ENCODE peak calls at places on chromosomes 7 and 10, in nine cellular contexts. One of them, this sample, is unnamed.

GRCh38 chr10:49761789-49762565 is at the start of gene OGDHL:
- DNase-seq in IMR-90: peak; percentile 19
- DNase-seq in adrenal gland: peak; percentile 49
- DNase-seq in spleen: peak; percentile 81
- DNase-seq in tibial nerve: no peak
- DNase-seq in lower leg skin: no peak
- DNase-seq in stomach: peak; percentile 46
- DNase-seq in sigmoid colon: no peak
- DNase-seq in A549: peak; percentile 33
- DNase-seq in this sample: peak; percentile 61

GRCh38 chr7:140219672-140220520 is 43.1 kb upstream of the KDM7A start:
- DNase-seq in stomach: no peak
- DNase-seq in A549: no peak
- DNase-seq in adrenal gland: no peak
- DNase-seq in sigmoid colon: no peak
- DNase-seq in tibial nerve: no peak
- DNase-seq in IMR-90: no peak
- DNase-seq in spleen: no peak
- DNase-seq in lower leg skin: no peak
- DNase-seq in this sample: no peak

GRCh38 chr7:108235451-108236061 is 105.4 kb upstream of the LAMB4 start:
- DNase-seq in spleen: no peak
- DNase-seq in A549: peak; percentile 70
- DNase-seq in stomach: no peak
- DNase-seq in lower leg skin: no peak
- DNase-seq in sigmoid colon: no peak
- DNase-seq in IMR-90: peak; percentile 43
- DNase-seq in adrenal gland: no peak
- DNase-seq in tibial nerve: no peak
- DNase-seq in this sample: no peak

GRCh38 chr7:23476286-23477169 is 6.2 kb upstream of the IGF2BP3 start:
- DNase-seq in IMR-90: no peak
- DNase-seq in tibial nerve: no peak
- DNase-seq in stomach: no peak
- DNase-seq in sigmoid colon: no peak
- DNase-seq in spleen: no peak
- DNase-seq in lower leg skin: no peak
- DNase-seq in adrenal gland: no peak
- DNase-seq in A549: no peak
- DNase-seq in this sample: no peak

GRCh38 chr7:36228039-36228438 is 75.0 kb downstream of the EEPD1 start:
- DNase-seq in stomach: no peak
- DNase-seq in IMR-90: no peak
- DNase-seq in tibial nerve: no peak
- DNase-seq in sigmoid colon: no peak
- DNase-seq in lower leg skin: no peak
- DNase-seq in spleen: no peak
- DNase-seq in A549: peak; percentile 47
- DNase-seq in adrenal gland: no peak
- DNase-seq in this sample: no peak

GRCh38 chr7:43691611-43692010 is 37.7 kb downstream of the COA1 start:
- DNase-seq in tibial nerve: no peak
- DNase-seq in lower leg skin: no peak
- DNase-seq in stomach: no peak
- DNase-seq in adrenal gland: no peak
- DNase-seq in IMR-90: no peak
- DNase-seq in A549: no peak
- DNase-seq in spleen: no peak
- DNase-seq in sigmoid colon: no peak
- DNase-seq in this sample: no peak

GRCh38 chr10:13834581-13835286 is 248.0 kb downstream of the PRPF18 start:
- DNase-seq in IMR-90: peak; percentile 52
- DNase-seq in lower leg skin: peak; percentile 34
- DNase-seq in stomach: peak; percentile 60
- DNase-seq in adrenal gland: peak; percentile 44
- DNase-seq in spleen: no peak
- DNase-seq in A549: no peak
- DNase-seq in sigmoid colon: peak; percentile 56
- DNase-seq in tibial nerve: peak; percentile 49
- DNase-seq in this sample: no peak

GRCh38 chr7:25671087-25671486 is 442.8 kb upstream of the NPVF start:
- DNase-seq in sigmoid colon: no peak
- DNase-seq in adrenal gland: peak; percentile 29
- DNase-seq in lower leg skin: no peak
- DNase-seq in spleen: no peak
- DNase-seq in A549: no peak
- DNase-seq in stomach: no peak
- DNase-seq in IMR-90: no peak
- DNase-seq in tibial nerve: no peak
- DNase-seq in this sample: no peak

GRCh38 chr10:44413416-44413815 is 28.5 kb upstream of the CXCL12 start:
- DNase-seq in lower leg skin: no peak
- DNase-seq in IMR-90: no peak
- DNase-seq in adrenal gland: peak; percentile 33
- DNase-seq in stomach: no peak
- DNase-seq in spleen: no peak
- DNase-seq in sigmoid colon: no peak
- DNase-seq in tibial nerve: no peak
- DNase-seq in A549: no peak
- DNase-seq in this sample: no peak

GRCh38 chr10:94423627-94424026 is 21.3 kb downstream of the TBC1D12 start:
- DNase-seq in tibial nerve: no peak
- DNase-seq in IMR-90: peak; percentile 75
- DNase-seq in stomach: no peak
- DNase-seq in sigmoid colon: no peak
- DNase-seq in spleen: no peak
- DNase-seq in adrenal gland: no peak
- DNase-seq in lower leg skin: no peak
- DNase-seq in A549: no peak
- DNase-seq in this sample: no peak

GRCh38 chr10:114477285-114477684 is 73.0 kb upstream of the AFAP1L2 start:
- DNase-seq in stomach: no peak
- DNase-seq in IMR-90: no peak
- DNase-seq in sigmoid colon: peak; percentile 91
- DNase-seq in spleen: no peak
- DNase-seq in tibial nerve: peak; percentile 85
- DNase-seq in lower leg skin: peak; percentile 79
- DNase-seq in adrenal gland: no peak
- DNase-seq in A549: no peak
- DNase-seq in this sample: no peak
- TF ChIP-seq POLR2A in stomach: no peak
- TF ChIP-seq POLR2A in IMR-90: no peak
- TF ChIP-seq POLR2A in sigmoid colon: no peak
- TF ChIP-seq POLR2A in spleen: no peak
- TF ChIP-seq POLR2A in tibial nerve: peak; percentile 53
- TF ChIP-seq POLR2A in lower leg skin: no peak
- TF ChIP-seq POLR2A in adrenal gland: no peak
- TF ChIP-seq POLR2A in A549: no peak
- TF ChIP-seq POLR2A in this sample: no peak

GRCh38 chr7:142948603-142949002 is 9.3 kb downstream of the LLCFC1 start:
- DNase-seq in IMR-90: no peak
- DNase-seq in lower leg skin: no peak
- DNase-seq in spleen: no peak
- DNase-seq in stomach: no peak
- DNase-seq in adrenal gland: no peak
- DNase-seq in tibial nerve: no peak
- DNase-seq in A549: no peak
- DNase-seq in sigmoid colon: no peak
- DNase-seq in this sample: no peak

GRCh38 chr7:142943706-142944268 is 4.5 kb downstream of the LLCFC1 start:
- DNase-seq in tibial nerve: no peak
- DNase-seq in sigmoid colon: no peak
- DNase-seq in adrenal gland: no peak
- DNase-seq in lower leg skin: peak; percentile 72
- DNase-seq in A549: no peak
- DNase-seq in stomach: no peak
- DNase-seq in spleen: no peak
- DNase-seq in IMR-90: no peak
- DNase-seq in this sample: no peak

GRCh38 chr7:142942746-142943145 is 3.5 kb downstream of the LLCFC1 start:
- DNase-seq in stomach: no peak
- DNase-seq in adrenal gland: no peak
- DNase-seq in IMR-90: no peak
- DNase-seq in spleen: no peak
- DNase-seq in tibial nerve: no peak
- DNase-seq in sigmoid colon: no peak
- DNase-seq in lower leg skin: no peak
- DNase-seq in A549: no peak
- DNase-seq in this sample: no peak

GRCh38 chr7:142941541-142941940 is 2.3 kb downstream of the LLCFC1 start:
- DNase-seq in adrenal gland: no peak
- DNase-seq in tibial nerve: no peak
- DNase-seq in lower leg skin: no peak
- DNase-seq in A549: no peak
- DNase-seq in spleen: no peak
- DNase-seq in IMR-90: no peak
- DNase-seq in stomach: no peak
- DNase-seq in sigmoid colon: no peak
- DNase-seq in this sample: no peak

GRCh38 chr7:142945001-142945400 is 5.7 kb downstream of the LLCFC1 start:
- DNase-seq in spleen: no peak
- DNase-seq in A549: no peak
- DNase-seq in tibial nerve: no peak
- DNase-seq in lower leg skin: no peak
- DNase-seq in sigmoid colon: no peak
- DNase-seq in IMR-90: no peak
- DNase-seq in stomach: no peak
- DNase-seq in adrenal gland: no peak
- DNase-seq in this sample: no peak
- TF ChIP-seq POLR2A in spleen: no peak
- TF ChIP-seq POLR2A in A549: no peak
- TF ChIP-seq POLR2A in tibial nerve: no peak
- TF ChIP-seq POLR2A in lower leg skin: no peak
- TF ChIP-seq POLR2A in sigmoid colon: no peak
- TF ChIP-seq POLR2A in IMR-90: no peak
- TF ChIP-seq POLR2A in stomach: no peak
- TF ChIP-seq POLR2A in adrenal gland: no peak
- TF ChIP-seq POLR2A in this sample: no peak

GRCh38 chr7:158846304-158846703 is 10.1 kb upstream of the DYNC2I1 start:
- DNase-seq in lower leg skin: no peak
- DNase-seq in spleen: no peak
- DNase-seq in sigmoid colon: no peak
- DNase-seq in IMR-90: no peak
- DNase-seq in A549: no peak
- DNase-seq in adrenal gland: no peak
- DNase-seq in tibial nerve: no peak
- DNase-seq in stomach: no peak
- DNase-seq in this sample: no peak

GRCh38 chr7:158850390-158851174 is 5.8 kb upstream of the DYNC2I1 start:
- DNase-seq in tibial nerve: no peak
- DNase-seq in adrenal gland: no peak
- DNase-seq in lower leg skin: no peak
- DNase-seq in IMR-90: no peak
- DNase-seq in sigmoid colon: no peak
- DNase-seq in spleen: no peak
- DNase-seq in A549: no peak
- DNase-seq in stomach: no peak
- DNase-seq in this sample: no peak

GRCh38 chr7:158847451-158847866 is 8.9 kb upstream of the DYNC2I1 start:
- DNase-seq in A549: no peak
- DNase-seq in adrenal gland: no peak
- DNase-seq in sigmoid colon: peak; percentile 51
- DNase-seq in tibial nerve: no peak
- DNase-seq in IMR-90: no peak
- DNase-seq in stomach: no peak
- DNase-seq in spleen: no peak
- DNase-seq in lower leg skin: no peak
- DNase-seq in this sample: no peak

GRCh38 chr7:158854681-158855081 is 1.7 kb upstream of the DYNC2I1 start:
- DNase-seq in A549: no peak
- DNase-seq in spleen: no peak
- DNase-seq in tibial nerve: no peak
- DNase-seq in IMR-90: no peak
- DNase-seq in adrenal gland: no peak
- DNase-seq in sigmoid colon: peak; percentile 47
- DNase-seq in lower leg skin: no peak
- DNase-seq in stomach: no peak
- DNase-seq in this sample: no peak

DNA sequence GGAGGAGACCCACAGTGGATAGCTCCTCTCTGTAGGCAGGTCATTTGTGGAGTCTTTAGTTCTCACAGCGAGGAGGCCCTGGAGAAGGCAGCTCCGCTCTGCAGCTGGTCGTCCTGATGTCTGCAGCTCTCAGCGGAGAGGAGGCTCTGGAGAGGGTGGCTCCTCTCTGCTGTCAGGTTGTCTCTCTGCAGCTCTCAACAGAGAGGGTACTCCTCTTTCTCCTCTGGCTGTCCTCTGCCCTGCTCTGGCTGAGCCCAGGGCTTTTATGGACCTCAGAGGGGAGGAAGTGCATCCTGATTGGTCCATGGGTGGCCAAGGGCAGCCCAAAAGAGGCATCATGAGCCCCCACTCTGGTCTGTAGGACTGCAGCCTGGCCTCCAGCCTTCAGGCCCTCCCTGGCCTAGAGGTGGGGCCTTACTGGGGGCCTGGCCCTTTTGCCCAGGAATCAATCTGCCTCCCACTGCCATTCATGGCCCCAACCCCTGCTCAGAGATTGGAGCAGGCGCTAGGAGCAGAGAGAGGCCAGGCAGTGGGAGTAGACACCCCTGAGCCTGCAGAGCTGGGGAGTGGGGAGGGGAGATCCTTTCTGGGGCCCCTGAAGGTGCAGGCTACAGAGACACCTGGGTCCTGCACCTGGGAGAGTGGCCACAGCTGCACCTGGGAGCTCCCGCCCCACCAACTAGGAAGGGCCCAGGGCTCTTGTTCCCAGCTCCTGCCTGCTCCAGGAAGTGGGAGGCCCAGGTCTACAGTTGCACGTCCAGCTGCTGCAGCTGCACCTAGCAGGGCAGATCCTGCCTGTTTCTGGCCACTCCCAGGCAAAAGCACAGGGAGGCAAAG is 6.6 kb upstream of the DYNC2I1 start:
- DNase-seq in lower leg skin: no peak
- DNase-seq in tibial nerve: no peak
- DNase-seq in A549: no peak
- DNase-seq in stomach: peak; percentile 69
- DNase-seq in sigmoid colon: peak; percentile 51
- DNase-seq in spleen: no peak
- DNase-seq in adrenal gland: no peak
- DNase-seq in IMR-90: no peak
- DNase-seq in this sample: no peak
- TF ChIP-seq POLR2A in lower leg skin: no peak
- TF ChIP-seq POLR2A in tibial nerve: no peak
- TF ChIP-seq POLR2A in A549: no peak
- TF ChIP-seq POLR2A in stomach: no peak
- TF ChIP-seq POLR2A in sigmoid colon: no peak
- TF ChIP-seq POLR2A in spleen: no peak
- TF ChIP-seq POLR2A in adrenal gland: no peak
- TF ChIP-seq POLR2A in IMR-90: no peak
- TF ChIP-seq POLR2A in this sample: no peak

DNA sequence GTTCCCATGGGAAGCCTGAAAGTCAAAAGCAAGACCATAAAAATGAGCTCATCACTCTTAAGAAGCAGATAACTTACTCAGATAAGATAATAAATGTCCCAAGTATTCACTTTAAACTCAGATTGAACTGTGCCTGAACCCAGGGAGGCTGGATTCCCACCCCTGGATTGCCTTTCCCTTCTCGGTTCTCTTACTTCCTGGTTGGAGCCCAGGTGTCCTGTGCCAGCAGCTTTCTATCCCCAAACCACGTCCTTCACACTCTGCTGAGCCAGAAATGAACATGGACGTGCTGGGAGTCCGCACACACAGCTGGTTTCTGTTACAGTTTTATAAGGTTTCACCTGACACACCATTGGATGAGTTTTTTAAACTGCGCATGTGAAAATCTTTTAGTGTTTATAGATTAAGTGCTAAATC is 636.2 kb upstream of the IGFBP3 start:
- DNase-seq in adrenal gland: no peak
- DNase-seq in stomach: no peak
- DNase-seq in IMR-90: no peak
- DNase-seq in sigmoid colon: peak; percentile 84
- DNase-seq in A549: peak; percentile 68
- DNase-seq in tibial nerve: no peak
- DNase-seq in spleen: no peak
- DNase-seq in lower leg skin: no peak
- DNase-seq in this sample: no peak
- TF ChIP-seq POLR2A in adrenal gland: no peak
- TF ChIP-seq POLR2A in stomach: no peak
- TF ChIP-seq POLR2A in IMR-90: no peak
- TF ChIP-seq POLR2A in sigmoid colon: no peak
- TF ChIP-seq POLR2A in A549: no peak
- TF ChIP-seq POLR2A in tibial nerve: no peak
- TF ChIP-seq POLR2A in spleen: no peak
- TF ChIP-seq POLR2A in lower leg skin: no peak
- TF ChIP-seq POLR2A in this sample: no peak